ENCODE peak calls at places on chromosomes 16 and 17, in four cellular contexts. U is amygdala; G is activated T-helper 1 cell treated with anti-CD3 and anti-CD28 coated beads, Interleukin-12 subunit alpha, Interleukin-12 subunit beta, Interleukin-2, Interleukin-4 antibody, amounts not matched to agents 30 ng/mL and 10 ng/mL and 1 ng/mL, durations not matched to agents 14 hours and 24 hours and 36 hours; X is iris pigment epithelial cell. O is an unnamed sample.
A peak's percentile ranks its signal among the peaks of the same experiment; 100 is the strongest.

GRCh38 chr16:70579648-70580630 is 56.3 kb downstream of the SF3B3 start:
- DNase-seq in U (no peak), G (no peak), X (no peak), O (no peak)

GRCh38 chr16:63135069-63135468 is 1098.8 kb upstream of the CDH8 start:
- DNase-seq in U (no peak), G (no peak), X (no peak), O (no peak)

GRCh38 chr16:74455619-74456289 is 34.5 kb upstream of the CLEC18B start:
- DNase-seq in U (no peak), G (no peak), X (peak; percentile 82), O (peak; percentile 66)

GRCh38 chr17:57723427-57724037 is 21.6 kb downstream of the CCDC182 start:
- DNase-seq in U (no peak), G (no peak), X (peak; percentile 4), O (no peak)

GRCh38 chr16:85566502-85567100 is 46.5 kb upstream of the GSE1 start:
- DNase-seq in U (no peak), G (no peak), X (no peak), O (no peak)

GRCh38 chr17:58756246-58757161 is 850 bp downstream of the PPM1E start:
- DNase-seq in U (no peak), G (no peak), X (no peak), O (no peak)

GRCh38 chr17:8598913-8599312 is 31.6 kb downstream of the MYH10 start:
- DNase-seq in U (no peak), G (no peak), X (no peak), O (no peak)

GRCh38 chr17:50210249-50211225 is 9.1 kb upstream of the COL1A1 start:
- DNase-seq in U (no peak), G (no peak), X (peak; percentile 98), O (no peak)

GRCh38 chr17:63436523-63437110 is 9.5 kb downstream of the CYB561 start:
- DNase-seq in U (no peak), G (no peak), X (peak; percentile 38), O (peak; percentile 45)

GRCh38 chr16:87459833-87460232 is 33.0 kb downstream of the ZCCHC14 start:
- DNase-seq in U (no peak), G (no peak), X (no peak), O (no peak)

GRCh38 chr17:17146791-17147406 is 59.2 kb downstream of the PLD6 start:
- DNase-seq in U (no peak), G (no peak), X (no peak), O (no peak)

O was measured in head of caudate nucleus.